ENCODE peak calls at places on chromosomes 4 and X, in seven cellular contexts. O is tibial nerve, N is stomach, F is MCF 10A, Q is activated B cell treated with CpG ODN at 0.5 μM for 24 hours, R is BE2C, X is hepatocyte. J is an unnamed sample.

GRCh38 chr4:150130953-150131352 is 52.7 kb downstream of the DCLK2 start:
- DNase-seq in X (no peak), O (no peak), Q (no peak), R (no peak), N (no peak), F (peak), J (no peak)

GRCh38 chr4:71130827-71131603 is 137.6 kb downstream of the DCK start:
- DNase-seq in N (no peak), Q (no peak), F (peak), X (no peak), O (no peak), R (no peak), J (no peak)

GRCh38 chrX:31036895-31037294 is 34.9 kb downstream of the FTHL17 start:
- DNase-seq in N (peak), O (peak), X (peak), Q (no peak), F (peak), R (peak), J (no peak)

GRCh38 chrX:9707306-9708015 is 58.2 kb downstream of the GPR143 start:
- DNase-seq in N (no peak), O (no peak), F (no peak), Q (no peak), R (no peak), X (no peak), J (no peak)

GRCh38 chr4:38009949-38010348 is 49.8 kb downstream of the PTTG2 start:
- DNase-seq in F (no peak), N (no peak), Q (no peak), R (no peak), X (no peak), O (no peak), J (no peak)

GRCh38 chrX:140764401-140764919 is 54.9 kb downstream of the LINC00632 start:
- DNase-seq in F (no peak), Q (no peak), N (no peak), R (peak), O (no peak), X (peak), J (no peak)

GRCh38 chr4:39942507-39942906 is 35.2 kb downstream of the PDS5A start:
- DNase-seq in X (no peak), Q (no peak), O (no peak), F (no peak), R (no peak), N (no peak), J (no peak)

GRCh38 chrX:56794831-56795230 is 65.8 kb downstream of the NBDY start:
- DNase-seq in F (no peak), N (peak), R (no peak), X (no peak), O (no peak), Q (no peak), J (no peak)

GRCh38 chr4:187017156-187017555 is 293.5 kb upstream of the FAT1 start:
- DNase-seq in F (peak), Q (no peak), O (no peak), X (no peak), R (no peak), N (no peak), J (no peak)

GRCh38 chrX:97399400-97399799 is 515.7 kb downstream of the RPA4 start:
- DNase-seq in Q (no peak), R (no peak), N (no peak), F (peak), O (no peak), X (no peak), J (no peak)

GRCh38 chr4:40719008-40719623 is 30.6 kb upstream of the NSUN7 start:
- DNase-seq in X (peak), Q (no peak), R (no peak), O (no peak), N (no peak), F (peak), J (no peak)

GRCh38 chr4:7389101-7389701 is 45.5 kb downstream of the PSAPL1 start:
- DNase-seq in X (no peak), F (no peak), O (no peak), R (no peak), Q (no peak), N (peak), J (no peak)

GRCh38 chrX:153736871-153737441 is 12.3 kb downstream of the ABCD1 start:
- DNase-seq in R (peak), O (no peak), X (no peak), N (no peak), F (no peak), Q (no peak), J (no peak)

GRCh38 chr4:82797048-82797590 is 1.5 kb downstream of the SCD5 start:
- DNase-seq in F (peak), Q (no peak), X (no peak), O (no peak), N (no peak), R (peak), J (no peak)

GRCh38 chr4:99043346-99043745 is 45.2 kb downstream of the ADH5 start:
- DNase-seq in F (no peak), Q (no peak), N (no peak), O (no peak), R (no peak), X (no peak), J (no peak)

GRCh38 chr4:99979872-99980271 is 29.8 kb upstream of the H2AZ1 start:
- DNase-seq in X (no peak), Q (no peak), O (no peak), F (peak), N (no peak), R (no peak), J (no peak)

GRCh38 chrX:151738751-151739150 is 4.2 kb downstream of the CNGA2 start:
- DNase-seq in O (no peak), R (no peak), F (no peak), X (no peak), Q (no peak), N (peak), J (no peak)

GRCh38 chr4:145623831-145624230 is 4.6 kb downstream of the MMAA start:
- DNase-seq in O (no peak), Q (no peak), R (no peak), F (no peak), X (no peak), N (no peak), J (no peak)

GRCh38 chr4:171626554-171626953 is 186.7 kb upstream of the GALNTL6 start:
- DNase-seq in O (no peak), Q (no peak), F (no peak), X (no peak), R (no peak), N (no peak), J (no peak)

GRCh38 chr4:107685740-107686139 is 34.3 kb downstream of the PAPSS1 start:
- DNase-seq in O (no peak), Q (no peak), X (no peak), R (no peak), F (no peak), N (no peak), J (no peak)

GRCh38 chrX:39196192-39197102 is 395.2 kb downstream of the MID1IP1 start:
- DNase-seq in Q (peak), R (no peak), F (peak), X (no peak), N (peak), O (peak), J (no peak)

GRCh38 chr4:3793545-3793944 is 27.4 kb downstream of the ADRA2C start:
- DNase-seq in R (no peak), Q (no peak), X (no peak), N (no peak), F (no peak), O (no peak), J (no peak)

GRCh38 chr4:39410415-39410814 is 3.7 kb downstream of the KLB start:
- DNase-seq in R (no peak), Q (no peak), F (no peak), O (no peak), X (no peak), N (no peak), J (no peak)

GRCh38 chrX:135382260-135382659 is 39.5 kb upstream of the SMIM10L2A start:
- DNase-seq in Q (no peak), R (no peak), N (no peak), F (no peak), O (no peak), X (no peak), J (no peak)

GRCh38 chr4:6047130-6047673 is 29.0 kb upstream of the C4orf50 start:
- DNase-seq in Q (no peak), O (no peak), R (no peak), X (peak), N (peak), F (peak), J (no peak)

GRCh38 chr4:11421116-11421515 is 7.6 kb downstream of the HS3ST1 start:
- DNase-seq in X (no peak), R (no peak), N (no peak), O (no peak), F (no peak), Q (no peak), J (no peak)

GRCh38 chr4:159077702-159078495 is 25.0 kb upstream of the RAPGEF2 start:
- DNase-seq in F (peak), N (no peak), Q (no peak), X (peak), O (no peak), R (no peak), J (no peak)

GRCh38 chrX:153164733-153165132 is 14.4 kb upstream of the MAGEA1 start:
- DNase-seq in R (no peak), X (no peak), F (no peak), N (no peak), O (no peak), Q (no peak), J (no peak)

GRCh38 chr4:40986375-40986774 is 228.0 kb downstream of the APBB2 start:
- DNase-seq in Q (no peak), X (no peak), N (no peak), F (no peak), O (no peak), R (no peak), J (no peak)

GRCh38 chr4:2075987-2076907 is 17.1 kb downstream of the NAT8L start:
- DNase-seq in R (no peak), Q (no peak), F (no peak), O (no peak), N (no peak), X (no peak), J (no peak)

GRCh38 chr4:48033825-48034413 is 17.3 kb downstream of the NIPAL1 start:
- DNase-seq in Q (no peak), O (no peak), N (peak), R (peak), F (peak), X (peak), J (no peak)

GRCh38 chrX:86137071-86137470 is 11.2 kb upstream of the DACH2 start:
- DNase-seq in N (no peak), Q (no peak), R (no peak), F (peak), O (no peak), X (no peak), J (no peak)

GRCh38 chr4:155960522-155960921 is 6.9 kb upstream of the CTSO start:
- DNase-seq in R (no peak), O (no peak), F (no peak), X (no peak), N (no peak), Q (no peak), J (no peak)

GRCh38 chrX:20320461-20321159 is 53.9 kb upstream of the RPS6KA3 start:
- DNase-seq in F (no peak), Q (peak), N (no peak), R (no peak), X (no peak), O (no peak), J (peak)

GRCh38 chr4:130309221-130309620 is 1213.3 kb downstream of the C4orf33 start:
- DNase-seq in R (no peak), X (no peak), N (no peak), O (no peak), Q (no peak), F (no peak), J (no peak)

DNA sequence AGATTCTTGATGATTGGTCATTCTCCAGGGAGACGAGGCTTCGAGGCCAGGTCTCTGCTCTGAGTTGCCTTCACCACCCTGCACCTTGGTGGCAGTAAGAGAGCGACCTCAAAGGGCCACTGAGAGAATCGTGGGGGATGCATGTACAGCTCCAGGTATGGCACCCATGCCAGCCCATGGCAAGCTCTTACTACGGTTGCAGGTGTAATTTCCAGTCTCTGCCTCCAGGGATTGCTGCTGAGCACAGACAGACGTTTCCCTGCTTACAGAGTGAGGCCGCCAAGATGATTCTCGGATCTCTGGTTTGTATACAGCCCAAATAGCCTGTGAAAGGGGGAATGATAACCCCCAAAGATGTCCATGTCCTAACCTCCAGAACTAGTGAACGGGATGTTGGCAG is 16.3 kb upstream of the DRD5 start:
- DNase-seq in R (peak), Q (no peak), O (no peak), X (peak), F (peak), N (peak), J (no peak)
- TF ChIP-seq CTCF in R (peak), Q (no peak), O (no peak), X (peak), F (peak), N (peak), J (peak)

DNA sequence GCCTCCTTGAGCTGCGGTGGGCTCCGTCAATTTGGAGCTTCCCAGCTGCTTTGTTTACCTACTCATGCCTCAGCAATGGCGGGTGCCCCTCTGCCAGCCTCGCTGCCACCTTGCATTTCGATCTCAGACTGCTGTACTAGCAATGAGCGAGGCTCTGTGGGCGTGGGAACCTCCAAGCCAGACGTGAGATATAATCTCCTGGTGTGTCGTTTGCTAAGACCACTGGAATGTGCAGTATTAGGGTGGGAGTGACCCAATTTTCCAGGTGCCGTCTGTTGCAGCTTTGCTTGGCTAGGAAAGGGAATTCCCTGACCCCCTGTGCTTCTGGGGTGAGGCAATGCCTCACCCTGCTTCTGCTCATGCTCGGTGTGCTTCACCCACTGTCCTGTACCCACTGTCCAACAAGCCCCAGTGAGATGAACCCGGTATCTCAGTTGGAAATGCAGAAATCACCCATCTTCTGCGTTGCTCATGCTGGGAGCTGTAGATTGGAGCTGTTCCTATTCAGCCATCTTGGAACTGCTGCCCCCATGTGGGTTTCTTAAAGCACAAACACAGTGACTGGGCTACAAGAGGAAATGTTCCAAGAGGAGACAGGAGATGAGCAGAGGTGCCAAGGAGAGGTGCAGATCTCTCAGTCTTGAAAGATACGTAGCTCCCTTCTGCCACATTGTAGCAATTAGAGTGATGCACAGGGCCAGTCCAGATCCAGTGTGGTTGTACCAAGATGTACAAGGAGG is 193.0 kb upstream of the IGFBP7 start:
- DNase-seq in O (no peak), R (no peak), F (peak), N (no peak), X (no peak), Q (no peak), J (no peak)
- TF ChIP-seq CTCF in O (no peak), R (peak), F (no peak), N (no peak), X (peak), Q (no peak), J (no peak)

GRCh38 chrX:110847334-110847733 is 51.7 kb upstream of the CHRDL1 start:
- DNase-seq in O (no peak), Q (no peak), X (peak), R (no peak), F (peak), N (no peak), J (no peak)
- TF ChIP-seq CTCF in O (peak), Q (no peak), X (peak), R (peak), F (peak), N (peak), J (peak)

DNA sequence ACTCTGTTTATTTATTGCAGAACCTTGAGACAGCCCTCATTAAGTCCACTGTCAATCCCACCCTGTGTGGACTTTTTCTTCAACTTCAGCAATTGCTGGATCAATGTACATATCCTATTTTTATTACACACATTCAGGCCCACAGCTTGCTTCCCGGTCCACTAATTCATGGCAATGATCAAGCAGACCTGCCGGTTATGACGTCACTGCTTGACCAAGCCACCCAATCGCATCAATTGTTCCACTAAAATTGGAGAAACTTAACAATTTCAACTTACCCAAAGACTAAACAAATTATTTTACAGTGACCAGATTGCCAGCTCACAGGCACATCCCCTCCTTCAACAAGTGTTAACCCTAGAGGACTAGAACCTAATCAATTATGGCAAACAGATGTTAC is 240.4 kb upstream of the MAGEB18 start:
- DNase-seq in Q (no peak), F (no peak), N (no peak), X (no peak), O (no peak), R (no peak), J (no peak)
- TF ChIP-seq CTCF in Q (no peak), F (no peak), N (no peak), X (no peak), O (no peak), R (no peak), J (no peak)

J was measured in CD14-positive monocyte.